ENCODE peak calls at places on chromosome 15, in seven cellular contexts. B is kidney epithelial cell, R is mammary epithelial cell, K is WTC11, G is fibroblast of the aortic adventitia, V is adrenal gland, Y is dorsolateral prefrontal cortex. P is an unnamed sample.

GRCh38 chr15:47768730-47769129 is 51.4 kb downstream of the SEMA6D start:
- DNase-seq in B (no peak), R (no peak), V (no peak), G (no peak), K (no peak), Y (no peak), P (no peak)

GRCh38 chr15:27582741-27583400 is 516.2 kb downstream of the OCA2 start:
- DNase-seq in G (peak; percentile 3), K (no peak), B (no peak), Y (no peak), R (no peak), V (no peak), P (no peak)

GRCh38 chr15:73711526-73711925 is 27.3 kb downstream of the CD276 start:
- DNase-seq in G (no peak), R (no peak), V (no peak), Y (no peak), K (no peak), B (no peak), P (no peak)

GRCh38 chr15:101614001-101614585 is 38.1 kb downstream of the TM2D3 start:
- DNase-seq in Y (no peak), K (no peak), G (no peak), V (no peak), B (no peak), R (no peak), P (no peak)

GRCh38 chr15:99384992-99385669 is 133.8 kb downstream of the LRRC28 start:
- DNase-seq in K (peak; percentile 40), R (no peak), V (no peak), Y (no peak), G (peak; percentile 17), B (no peak), P (no peak)

GRCh38 chr15:69424748-69425413 is 10.7 kb downstream of the KIF23 start:
- DNase-seq in G (no peak), V (no peak), K (no peak), R (no peak), Y (no peak), B (no peak), P (no peak)

GRCh38 chr15:31774045-31774444 is 256.3 kb upstream of the CHRNA7 start:
- DNase-seq in G (no peak), Y (no peak), K (peak; percentile 31), B (no peak), R (no peak), V (no peak), P (no peak)

GRCh38 chr15:74406992-74407705 is 26.6 kb downstream of the SEMA7A start:
- DNase-seq in G (peak; percentile 85), V (no peak), B (peak; percentile 91), R (peak; percentile 88), Y (peak; percentile 76), K (no peak), P (no peak)

GRCh38 chr15:85394552-85395333 is 14.3 kb downstream of the AKAP13 start:
- DNase-seq in K (no peak), G (no peak), R (no peak), Y (no peak), V (no peak), B (no peak), P (no peak)

GRCh38 chr15:22861151-22861550 is 22.7 kb downstream of the NIPA2 start:
- DNase-seq in V (no peak), B (no peak), R (no peak), Y (no peak), K (no peak), G (no peak), P (no peak)

GRCh38 chr15:67799801-67800205 is 25.5 kb upstream of the SKOR1 start:
- DNase-seq in R (no peak), G (no peak), B (no peak), K (no peak), V (peak; percentile 35), Y (no peak), P (no peak)

DNA sequence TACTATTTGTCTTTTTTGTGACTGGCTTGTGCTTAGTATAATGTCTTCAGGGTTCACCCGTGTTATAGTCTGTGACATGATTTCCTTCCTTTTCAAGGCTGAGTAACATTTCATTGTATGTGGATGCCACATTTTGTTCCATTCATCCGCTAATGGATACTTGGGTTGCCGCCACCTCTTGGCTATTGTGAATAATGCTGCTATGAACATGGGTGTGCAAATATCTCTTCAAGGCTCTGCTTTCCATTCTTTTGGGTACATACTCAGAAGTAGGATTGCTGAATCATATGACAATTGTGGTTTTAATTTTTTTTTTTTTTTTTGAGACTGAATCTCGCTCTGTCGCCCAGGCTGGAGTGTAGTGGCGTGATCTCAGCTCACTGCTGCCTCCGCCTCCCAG is 15.4 kb downstream of the CRTC3 start:
- DNase-seq in V (no peak), Y (no peak), G (no peak), K (no peak), R (no peak), B (no peak), P (no peak)
- TF ChIP-seq CTCF in V (no peak), Y (no peak), G (no peak), K (no peak), R (no peak), B (no peak), P (no peak)

GRCh38 chr15:87816016-87816415 is 440.5 kb downstream of the NTRK3 start:
- DNase-seq in Y (no peak), V (no peak), K (no peak), G (peak; percentile 71), B (no peak), R (no peak), P (no peak)

GRCh38 chr15:87816811-87817210 is 439.7 kb downstream of the NTRK3 start:
- DNase-seq in B (peak; percentile 96), Y (no peak), G (peak; percentile 96), K (no peak), V (no peak), R (peak; percentile 96), P (no peak)

GRCh38 chr15:87817553-87817952 is 439.0 kb downstream of the NTRK3 start:
- DNase-seq in R (no peak), G (peak; percentile 49), K (no peak), B (no peak), Y (no peak), V (no peak), P (no peak)
- TF ChIP-seq CTCF in R (no peak), G (peak; percentile 17), K (no peak), B (peak; percentile 4), Y (no peak), V (no peak), P (no peak)

GRCh38 chr15:58189148-58189811 is 51.1 kb downstream of the AQP9 start:
- DNase-seq in V (no peak), B (no peak), K (no peak), R (no peak), Y (no peak), G (no peak), P (no peak)

GRCh38 chr15:58182460-58183163 is 44.4 kb downstream of the AQP9 start:
- DNase-seq in Y (peak; percentile 56), B (no peak), G (peak; percentile 71), R (peak; percentile 45), V (peak; percentile 46), K (peak; percentile 71), P (peak; percentile 57)

GRCh38 chr15:58179741-58180381 is 41.7 kb downstream of the AQP9 start:
- DNase-seq in K (no peak), V (no peak), R (peak; percentile 91), B (no peak), G (peak; percentile 63), Y (no peak), P (no peak)

GRCh38 chr15:58190419-58190818 is 52.2 kb downstream of the AQP9 start:
- DNase-seq in R (peak; percentile 81), V (no peak), Y (no peak), G (peak; percentile 28), B (no peak), K (no peak), P (no peak)

DNA sequence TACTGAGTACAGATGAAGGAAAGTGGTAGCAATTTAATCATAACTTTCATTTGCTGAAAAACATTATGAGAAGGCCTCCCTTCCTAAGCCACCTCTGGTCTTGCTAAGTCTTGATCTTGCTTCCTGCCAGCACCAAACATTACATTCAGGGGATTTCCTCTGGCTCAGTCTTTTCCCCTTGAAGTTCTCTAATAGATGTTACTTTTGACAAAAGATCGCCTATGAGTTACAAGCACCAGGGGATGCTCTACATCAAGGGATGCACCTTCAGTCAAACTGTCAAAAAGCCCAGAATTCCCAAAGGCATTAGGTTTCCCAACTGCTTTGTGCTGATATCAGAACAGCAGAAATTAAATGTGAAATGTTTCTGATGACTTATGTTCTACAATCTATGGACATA is 47.3 kb downstream of the AQP9 start:
- DNase-seq in V (no peak), K (no peak), Y (no peak), G (peak; percentile 77), R (peak; percentile 28), B (no peak), P (no peak)
- TF ChIP-seq CTCF in V (no peak), K (no peak), Y (no peak), G (peak; percentile 61), R (peak; percentile 56), B (no peak), P (no peak)

GRCh38 chr15:66400351-66400774 is 13.7 kb downstream of the MAP2K1 start:
- DNase-seq in Y (no peak), G (no peak), R (peak; percentile 39), V (no peak), B (no peak), K (no peak), P (no peak)

GRCh38 chr15:66399276-66399675 is 12.6 kb downstream of the MAP2K1 start:
- DNase-seq in V (no peak), B (no peak), K (no peak), R (no peak), G (no peak), Y (no peak), P (no peak)

GRCh38 chr15:66402885-66403284 is 16.2 kb downstream of the MAP2K1 start:
- DNase-seq in K (no peak), Y (no peak), R (no peak), B (no peak), G (no peak), V (no peak), P (no peak)

GRCh38 chr15:66403323-66403722 is 16.6 kb downstream of the MAP2K1 start:
- DNase-seq in B (no peak), V (no peak), Y (no peak), K (no peak), G (no peak), R (no peak), P (no peak)

DNA sequence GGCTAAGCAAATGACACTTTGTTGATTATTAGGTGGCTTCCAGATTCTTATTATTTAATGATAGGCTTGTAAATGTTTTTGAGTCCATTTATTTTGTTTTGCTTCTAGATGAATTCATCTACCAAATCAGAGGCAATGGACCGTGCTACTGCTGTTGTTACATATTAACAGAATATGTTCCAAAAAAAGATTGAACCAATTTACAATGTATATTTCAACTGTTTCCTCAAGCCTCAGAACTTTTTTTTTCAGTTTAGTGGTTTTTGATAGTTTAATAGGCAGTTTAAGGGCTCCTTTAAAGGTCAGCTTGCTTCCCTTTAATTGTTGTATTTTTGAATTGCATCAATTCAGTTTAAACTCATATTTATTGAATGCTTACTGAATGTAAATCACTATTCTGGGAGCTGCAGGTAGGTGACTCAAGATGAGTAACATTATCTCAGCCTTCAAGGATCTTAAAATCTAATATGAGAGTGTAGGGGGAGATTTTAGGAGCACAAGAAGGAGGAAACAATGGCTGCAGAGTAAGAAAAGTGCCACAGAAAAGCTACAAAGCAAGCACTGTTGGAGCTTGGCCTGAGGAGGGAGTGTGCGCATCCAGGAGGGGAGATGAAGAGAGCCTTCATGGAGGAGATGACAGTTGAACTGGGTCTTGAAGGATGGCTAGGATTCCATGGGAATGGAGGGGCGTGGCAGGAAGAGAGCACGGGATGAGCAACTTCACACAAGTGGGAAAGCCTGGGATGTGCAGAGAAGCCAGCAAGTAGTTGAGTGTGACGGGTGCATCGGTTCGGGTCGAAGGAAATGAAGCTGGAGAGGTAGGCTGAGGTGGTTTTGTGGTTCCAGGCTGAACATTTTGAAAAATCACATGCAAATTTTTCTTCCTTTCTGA is 14.7 kb downstream of the MAP2K1 start:
- DNase-seq in Y (no peak), V (no peak), B (no peak), R (peak; percentile 52), K (peak; percentile 28), G (no peak), P (no peak)
- TF ChIP-seq CTCF in Y (no peak), V (no peak), B (no peak), R (no peak), K (no peak), G (no peak), P (no peak)

P was measured in mesothelial cell of epicardium.